ENCODE peak calls at places on chromosomes 1 and 21, in seven cellular contexts. D is neural progenitor cell; Z is GM23338; P is fibroblast of lung; F is ELR; Q is activated naive CD4-positive, alpha-beta T cell treated with anti-CD3 and anti-CD28 coated beads for 36 hours; H is Calu3. R is an unnamed sample.

GRCh38 chr1:117819301-117819700 is 110.1 kb downstream of the GDAP2 start:
- DNase-seq in D (no peak), F (no peak), Z (no peak), Q (no peak), H (no peak), P (no peak), R (no peak)

GRCh38 chr1:15680614-15681345 is 3.3 kb upstream of the PLEKHM2 start:
- DNase-seq in H (no peak), Z (peak), P (peak), D (no peak), F (peak), Q (peak), R (peak)

GRCh38 chr1:96741335-96741734 is 19.8 kb downstream of the PTBP2 start:
- DNase-seq in H (no peak), Z (no peak), P (no peak), F (no peak), Q (no peak), D (no peak), R (no peak)

GRCh38 chr1:40844079-40844478 is 18.1 kb downstream of the CITED4 start:
- DNase-seq in Q (no peak), D (no peak), H (no peak), F (no peak), P (no peak), Z (no peak), R (no peak)

GRCh38 chr1:47444578-47445465 is 7.0 kb downstream of the FOXD2 start:
- DNase-seq in Z (peak), H (no peak), P (peak), D (peak), F (no peak), Q (peak), R (no peak)

GRCh38 chr1:118984990-118985608 is 3.0 kb downstream of the TBX15 start:
- DNase-seq in H (no peak), Q (no peak), Z (peak), D (peak), F (peak), P (no peak), R (no peak)

GRCh38 chr1:94954292-94955220 is 27.6 kb upstream of the CNN3 start:
- DNase-seq in Q (no peak), Z (peak), D (peak), H (no peak), F (peak), P (no peak), R (no peak)

GRCh38 chr1:186578325-186579016 is 101.8 kb downstream of the PTGS2 start:
- DNase-seq in D (no peak), P (no peak), H (peak), F (no peak), Z (no peak), Q (no peak), R (no peak)

GRCh38 chr1:205421728-205422127 is at the start of gene LEMD1:
- DNase-seq in Q (no peak), D (no peak), F (no peak), H (no peak), P (no peak), Z (no peak), R (no peak)

GRCh38 chr1:3657096-3657475 is 4.8 kb downstream of the TP73 start:
- DNase-seq in F (no peak), P (no peak), H (no peak), D (no peak), Q (no peak), Z (no peak), R (no peak)

GRCh38 chr21:17191346-17191993 is 321.4 kb upstream of the CXADR start:
- DNase-seq in H (no peak), F (no peak), Z (no peak), D (no peak), P (no peak), Q (no peak), R (no peak)

GRCh38 chr1:227945891-227946623 is 1.7 kb downstream of the WNT9A start:
- DNase-seq in Q (no peak), P (peak), D (no peak), F (peak), H (peak), Z (peak), R (peak)

GRCh38 chr1:193524616-193525015 is 338.2 kb upstream of the B3GALT2 start:
- DNase-seq in Z (no peak), Q (no peak), H (no peak), D (no peak), P (no peak), F (no peak), R (no peak)

GRCh38 chr1:207805841-207806421 is 54.1 kb downstream of the CD46 start:
- DNase-seq in H (no peak), Z (no peak), Q (no peak), F (peak), D (no peak), P (peak), R (no peak)

GRCh38 chr1:80448081-80448480 is 1352.7 kb upstream of the ADGRL2 start:
- DNase-seq in Q (no peak), F (no peak), H (no peak), Z (no peak), P (peak), D (no peak), R (no peak)

GRCh38 chr1:170624141-170624540 is 39.8 kb upstream of the PRRX1 start:
- DNase-seq in H (no peak), F (no peak), Q (no peak), P (no peak), D (no peak), Z (no peak), R (no peak)

GRCh38 chr1:85296980-85297379 is 20.5 kb upstream of the BCL10 start:
- DNase-seq in P (no peak), F (peak), D (no peak), Z (no peak), H (no peak), Q (no peak), R (no peak)

GRCh38 chr1:28971980-28972771 is 57.8 kb downstream of the EPB41 start:
- DNase-seq in Z (no peak), H (no peak), P (peak), D (no peak), F (peak), Q (peak), R (peak)

GRCh38 chr1:245177071-245177900 is 22.5 kb downstream of the KIF26B start:
- DNase-seq in D (no peak), H (peak), Q (no peak), F (no peak), P (no peak), Z (no peak), R (peak)

GRCh38 chr1:54874079-54874830 is 12.7 kb downstream of the DHCR24 start:
- DNase-seq in D (no peak), Q (no peak), H (no peak), P (no peak), F (peak), Z (no peak), R (no peak)

GRCh38 chr1:244970236-244970652 is 105.9 kb upstream of the HNRNPU start:
- DNase-seq in P (peak), H (no peak), F (peak), Q (peak), D (peak), Z (peak), R (peak)

GRCh38 chr1:40783001-40783905 is at the start of gene KCNQ4:
- DNase-seq in D (peak), H (peak), Z (peak), F (peak), Q (peak), P (peak), R (no peak)

GRCh38 chr1:173590557-173590956 is 12.3 kb downstream of the SLC9C2 start:
- DNase-seq in F (peak), Z (no peak), P (no peak), D (no peak), H (no peak), Q (no peak), R (no peak)

GRCh38 chr1:168709407-168709891 is 19.6 kb downstream of the DPT start:
- DNase-seq in F (peak), P (peak), D (peak), Z (no peak), Q (no peak), H (peak), R (peak)

GRCh38 chr1:98903726-98904125 is 100.9 kb downstream of the PLPPR5 start:
- DNase-seq in Q (no peak), H (no peak), P (peak), Z (no peak), F (no peak), D (no peak), R (peak)

GRCh38 chr1:54403808-54404261 is 2.4 kb downstream of the SSBP3 start:
- DNase-seq in Z (peak), H (no peak), F (peak), D (no peak), Q (peak), P (peak), R (peak)

GRCh38 chr21:33267250-33267649 is 1.1 kb downstream of the IL10RB start:
- DNase-seq in F (no peak), H (no peak), Q (no peak), Z (no peak), D (no peak), P (no peak), R (no peak)

GRCh38 chr1:205310981-205311704 is 10.4 kb downstream of the NUAK2 start:
- DNase-seq in H (no peak), F (no peak), Q (no peak), D (no peak), P (no peak), Z (no peak), R (no peak)

GRCh38 chr1:91161166-91161565 is 139.3 kb upstream of the ZNF644 start:
- DNase-seq in P (no peak), Q (no peak), H (no peak), D (no peak), F (no peak), Z (no peak), R (no peak)

GRCh38 chr1:92951141-92951582 is 10.1 kb downstream of the DIPK1A start:
- DNase-seq in H (no peak), F (peak), Q (peak), P (peak), D (no peak), Z (no peak), R (peak)

GRCh38 chr1:2452583-2453315 is 23.3 kb upstream of the PLCH2 start:
- DNase-seq in P (peak), D (no peak), H (no peak), Q (no peak), F (no peak), Z (no peak), R (no peak)

GRCh38 chr1:9510130-9510529 is 29.1 kb upstream of the SLC25A33 start:
- DNase-seq in P (no peak), F (no peak), D (no peak), H (no peak), Z (no peak), Q (no peak), R (no peak)

GRCh38 chr1:208910161-208910560 is 666.0 kb upstream of the PLXNA2 start:
- DNase-seq in Q (no peak), D (no peak), F (no peak), H (no peak), Z (no peak), P (no peak), R (no peak)

GRCh38 chr1:112927462-112927971 is 28.5 kb downstream of the SLC16A1 start:
- DNase-seq in Q (no peak), F (no peak), D (no peak), Z (no peak), H (no peak), P (no peak), R (no peak)

GRCh38 chr1:173475564-173476196 is 1.5 kb upstream of the PRDX6 start:
- DNase-seq in P (peak), Z (no peak), F (peak), D (no peak), Q (peak), H (no peak), R (peak)

GRCh38 chr1:117110774-117111173 is 10.8 kb downstream of the TRIM45 start:
- DNase-seq in F (peak), H (no peak), P (no peak), Z (no peak), D (no peak), Q (no peak), R (no peak)

GRCh38 chr1:201708085-201708512 is 120.9 kb upstream of the IPO9 start:
- DNase-seq in F (no peak), H (no peak), P (peak), Z (no peak), D (no peak), Q (no peak), R (no peak)

GRCh38 chr1:80633947-80634710 is 1166.6 kb upstream of the ADGRL2 start:
- DNase-seq in P (no peak), F (no peak), H (no peak), Q (no peak), D (peak), Z (peak), R (no peak)

GRCh38 chr21:33734326-33734725 is 92.0 kb downstream of the ITSN1 start:
- DNase-seq in Q (no peak), Z (no peak), F (no peak), P (peak), D (no peak), H (no peak), R (no peak)

GRCh38 chr1:232954594-232955365 is 4.4 kb downstream of the NTPCR start:
- DNase-seq in Z (no peak), Q (no peak), H (no peak), P (no peak), D (no peak), F (peak), R (no peak)